ENCODE peak calls at places on chromosomes 3 and 15, in four cellular contexts. One of them, this sample, is unnamed. For H3K4me1, the result is how much of the 10 kb centered on the place peaks cover.

GRCh38 chr15:49255966-49256759 is 86.1 kb downstream of the GALK2 start:
- DNase-seq in colonic mucosa: no peak
- DNase-seq in fibroblast of lung: peak
- DNase-seq in keratinocyte: no peak
- DNase-seq in this sample: peak

GRCh38 chr3:142448424-142448823 is 587 bp upstream of the XRN1 start:
- DNase-seq in colonic mucosa: no peak
- DNase-seq in fibroblast of lung: no peak
- DNase-seq in keratinocyte: no peak
- DNase-seq in this sample: no peak

GRCh38 chr3:35932995-35933394 is 293.7 kb downstream of the ARPP21 start:
- DNase-seq in colonic mucosa: no peak
- DNase-seq in fibroblast of lung: peak
- DNase-seq in keratinocyte: no peak
- DNase-seq in this sample: peak

GRCh38 chr3:55487376-55488241 is 503 bp upstream of the WNT5A start:
- DNase-seq in colonic mucosa: peak
- DNase-seq in fibroblast of lung: peak
- DNase-seq in keratinocyte: no peak
- DNase-seq in this sample: peak

GRCh38 chr3:54079729-54080128 is 42.6 kb upstream of the CACNA2D3 start:
- DNase-seq in colonic mucosa: no peak
- DNase-seq in fibroblast of lung: no peak
- DNase-seq in keratinocyte: no peak
- DNase-seq in this sample: no peak

GRCh38 chr3:129211772-129212171 is 28.1 kb upstream of the CNBP start:
- DNase-seq in colonic mucosa: peak
- DNase-seq in fibroblast of lung: peak
- DNase-seq in keratinocyte: peak
- DNase-seq in this sample: peak

GRCh38 chr3:128970741-128971048 is 23.2 kb downstream of the CFAP92 start:
- DNase-seq in colonic mucosa: no peak
- DNase-seq in fibroblast of lung: no peak
- DNase-seq in keratinocyte: no peak
- DNase-seq in this sample: no peak

GRCh38 chr15:71683401-71684274 is 126.7 kb upstream of the NR2E3 start:
- DNase-seq in colonic mucosa: no peak
- DNase-seq in fibroblast of lung: no peak
- DNase-seq in keratinocyte: no peak
- DNase-seq in this sample: peak

GRCh38 chr3:134445631-134446030 is 40.2 kb downstream of the ANAPC13 start:
- DNase-seq in colonic mucosa: no peak
- DNase-seq in fibroblast of lung: peak
- DNase-seq in keratinocyte: no peak
- DNase-seq in this sample: peak

GRCh38 chr3:29775352-29775751 is 494.5 kb downstream of the RBMS3 start:
- DNase-seq in colonic mucosa: no peak
- DNase-seq in fibroblast of lung: no peak
- DNase-seq in keratinocyte: no peak
- DNase-seq in this sample: no peak

GRCh38 chr15:98405013-98405412 is 243.3 kb upstream of the IGF1R start:
- DNase-seq in colonic mucosa: no peak
- DNase-seq in fibroblast of lung: no peak
- DNase-seq in keratinocyte: no peak
- DNase-seq in this sample: no peak

GRCh38 chr15:49273734-49274318 is 103.8 kb downstream of the GALK2 start:
- DNase-seq in colonic mucosa: no peak
- DNase-seq in fibroblast of lung: no peak
- DNase-seq in keratinocyte: no peak
- DNase-seq in this sample: peak

GRCh38 chr3:56956906-56957305 is 103.6 kb upstream of the SPATA12 start:
- DNase-seq in colonic mucosa: no peak
- DNase-seq in fibroblast of lung: no peak
- DNase-seq in keratinocyte: no peak
- DNase-seq in this sample: no peak

GRCh38 chr3:153768559-153769469 is 352.4 kb upstream of the ARHGEF26 start:
- DNase-seq in colonic mucosa: peak
- DNase-seq in fibroblast of lung: peak
- DNase-seq in keratinocyte: peak
- DNase-seq in this sample: peak

GRCh38 chr15:61621146-61621545 is 392.0 kb upstream of the RORA start:
- DNase-seq in colonic mucosa: peak
- DNase-seq in fibroblast of lung: no peak
- DNase-seq in keratinocyte: no peak
- DNase-seq in this sample: no peak

GRCh38 chr15:50907866-50908208 is 646 bp upstream of the AP4E1 start:
- DNase-seq in colonic mucosa: peak
- DNase-seq in fibroblast of lung: no peak
- DNase-seq in keratinocyte: no peak
- DNase-seq in this sample: peak

GRCh38 chr3:110743984-110744383 is 327.6 kb upstream of the NECTIN3 start:
- DNase-seq in colonic mucosa: no peak
- DNase-seq in fibroblast of lung: no peak
- DNase-seq in keratinocyte: no peak
- DNase-seq in this sample: no peak

GRCh38 chr15:65021475-65021874 is 8.0 kb downstream of the MTFMT start:
- DNase-seq in colonic mucosa: no peak
- DNase-seq in fibroblast of lung: no peak
- DNase-seq in keratinocyte: no peak
- DNase-seq in this sample: no peak

GRCh38 chr15:95739161-95739560 is 591.3 kb upstream of the NR2F2 start:
- DNase-seq in colonic mucosa: no peak
- DNase-seq in fibroblast of lung: no peak
- DNase-seq in keratinocyte: peak
- DNase-seq in this sample: no peak

GRCh38 chr3:177827517-177828249 is 630.4 kb upstream of the TBL1XR1 start:
- DNase-seq in colonic mucosa: no peak
- DNase-seq in fibroblast of lung: peak
- DNase-seq in keratinocyte: no peak
- DNase-seq in this sample: peak

GRCh38 chr15:61528590-61528929 is 299.5 kb upstream of the RORA start:
- DNase-seq in colonic mucosa: no peak
- DNase-seq in fibroblast of lung: no peak
- DNase-seq in keratinocyte: no peak
- DNase-seq in this sample: no peak

GRCh38 chr15:101372149-101372577 is 77.1 kb upstream of the SNRPA1 start:
- DNase-seq in colonic mucosa: peak
- DNase-seq in fibroblast of lung: peak
- DNase-seq in keratinocyte: no peak
- DNase-seq in this sample: peak

GRCh38 chr15:57019496-57020160 is 101.2 kb downstream of the TCF12 start:
- DNase-seq in colonic mucosa: no peak
- DNase-seq in fibroblast of lung: no peak
- DNase-seq in keratinocyte: no peak
- DNase-seq in this sample: no peak

GRCh38 chr15:73345658-73346057 is 23.1 kb downstream of the HCN4 start:
- DNase-seq in colonic mucosa: no peak
- DNase-seq in fibroblast of lung: no peak
- DNase-seq in keratinocyte: no peak
- DNase-seq in this sample: no peak

GRCh38 chr3:15339786-15340215 is 7.4 kb upstream of the SH3BP5 start:
- DNase-seq in colonic mucosa: no peak
- DNase-seq in fibroblast of lung: peak
- DNase-seq in keratinocyte: peak
- DNase-seq in this sample: peak

GRCh38 chr15:89556413-89557262 is 18.6 kb upstream of the TICRR start:
- DNase-seq in colonic mucosa: peak
- DNase-seq in fibroblast of lung: peak
- DNase-seq in keratinocyte: peak
- DNase-seq in this sample: peak

GRCh38 chr3:188695251-188695650 is 476.5 kb upstream of the TPRG1 start:
- DNase-seq in colonic mucosa: no peak
- DNase-seq in fibroblast of lung: no peak
- DNase-seq in keratinocyte: no peak
- DNase-seq in this sample: no peak

GRCh38 chr3:55968331-55968730 is 481.2 kb upstream of the WNT5A start:
- DNase-seq in colonic mucosa: no peak
- DNase-seq in fibroblast of lung: no peak
- DNase-seq in keratinocyte: no peak
- DNase-seq in this sample: no peak

GRCh38 chr15:59892995-59893394 is 111.1 kb upstream of the FOXB1 start:
- DNase-seq in colonic mucosa: no peak
- DNase-seq in fibroblast of lung: no peak
- DNase-seq in keratinocyte: no peak
- DNase-seq in this sample: peak

GRCh38 chr3:194089357-194090177 is 46.4 kb upstream of the HES1 start:
- DNase-seq in colonic mucosa: no peak
- DNase-seq in fibroblast of lung: peak
- DNase-seq in keratinocyte: peak
- DNase-seq in this sample: peak

GRCh38 chr3:174776636-174777035 is 82.5 kb upstream of the NAALADL2 start:
- DNase-seq in colonic mucosa: no peak
- DNase-seq in fibroblast of lung: no peak
- DNase-seq in keratinocyte: no peak
- DNase-seq in this sample: no peak

GRCh38 chr3:143875566-143875965 is 27.3 kb upstream of the SLC9A9 start:
- DNase-seq in colonic mucosa: no peak
- DNase-seq in fibroblast of lung: no peak
- DNase-seq in keratinocyte: no peak
- DNase-seq in this sample: no peak

DNA sequence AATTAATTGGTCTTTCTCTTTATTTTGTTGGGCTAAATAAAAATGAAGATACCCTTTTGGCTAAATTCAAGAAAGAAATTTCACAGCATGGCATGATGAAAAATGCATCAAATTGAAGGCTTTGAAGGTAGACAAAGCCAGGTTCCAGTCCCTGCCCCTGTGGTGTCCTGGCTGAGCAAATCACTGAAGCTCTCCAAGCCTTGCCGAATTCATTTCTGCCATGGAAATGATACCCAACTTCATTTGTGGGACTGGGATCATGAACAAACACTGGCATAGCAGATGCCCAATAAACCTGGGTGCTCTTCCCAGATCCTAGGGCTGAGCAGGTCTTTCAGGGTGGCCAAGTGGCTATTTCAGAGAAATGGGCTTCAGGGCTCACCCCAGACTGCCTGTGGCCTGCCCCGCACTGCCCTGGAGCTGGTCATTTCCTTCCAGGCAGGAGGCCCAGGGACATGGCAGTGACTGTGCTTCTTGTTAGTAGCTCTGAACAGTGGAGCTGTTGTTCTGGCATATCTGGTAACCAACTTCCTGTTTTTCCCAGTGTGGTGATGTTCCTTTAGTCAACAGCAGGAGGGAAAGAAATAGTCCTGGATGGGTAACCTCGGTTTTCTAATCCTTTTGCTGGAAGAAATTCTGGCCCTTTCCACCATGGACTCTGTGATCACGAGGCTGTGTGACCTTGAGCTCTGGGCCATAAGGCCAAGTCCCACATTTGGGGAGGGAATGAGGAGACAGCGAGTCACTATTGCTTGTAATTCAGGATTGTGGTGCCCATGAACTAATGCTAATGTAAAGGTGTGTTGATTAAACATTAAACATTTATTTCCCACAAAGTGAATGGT is 47.6 kb downstream of the CTDSPL start:
- DNase-seq in colonic mucosa: no peak
- DNase-seq in fibroblast of lung: no peak
- DNase-seq in keratinocyte: no peak
- DNase-seq in this sample: no peak
- H3K4me1 ChIP-seq in colonic mucosa: under half
- H3K4me1 ChIP-seq in fibroblast of lung: under half
- H3K4me1 ChIP-seq in keratinocyte: under half
- H3K4me1 ChIP-seq in this sample: under half

DNA sequence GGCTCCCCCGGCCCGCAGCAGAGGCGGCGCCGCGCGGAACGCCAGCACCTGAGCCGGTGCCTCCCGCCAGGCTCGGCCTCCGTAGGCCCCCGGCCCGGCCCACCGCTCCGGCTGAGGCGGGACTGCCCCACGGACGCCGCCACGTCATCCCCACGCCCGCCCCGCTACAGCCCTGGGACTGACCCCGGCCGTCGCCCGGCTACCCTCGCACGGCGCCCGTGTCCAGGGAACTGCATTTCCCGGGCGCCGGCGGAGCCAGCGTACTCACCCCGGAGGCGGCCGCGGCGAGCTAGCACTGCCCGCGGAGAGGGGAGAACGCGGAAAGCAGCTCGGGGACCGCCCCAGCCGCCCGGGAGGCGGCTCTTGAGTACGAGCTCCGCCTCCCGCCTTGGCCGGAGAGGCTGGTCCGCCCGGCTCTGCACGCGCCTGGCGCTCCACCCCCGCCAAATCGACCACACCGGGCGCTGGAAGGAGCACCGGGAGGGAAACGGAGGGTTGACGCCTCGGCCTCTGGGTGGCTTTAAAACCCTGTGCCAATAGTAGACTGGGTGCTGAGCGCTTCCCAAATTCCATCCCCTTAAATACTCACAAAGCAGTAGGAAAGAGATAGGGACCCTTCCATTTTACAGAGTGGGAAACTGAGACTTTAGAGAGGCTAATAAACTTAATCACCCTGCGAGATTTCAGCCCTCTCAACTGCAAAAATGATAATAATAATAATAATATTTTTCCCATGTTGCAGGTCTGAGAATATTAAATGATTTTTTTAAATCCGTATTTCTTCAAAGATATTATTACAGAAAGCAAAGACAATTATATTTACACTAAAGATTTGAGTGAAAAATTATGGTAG is at the start of gene B4GALT4:
- DNase-seq in colonic mucosa: peak
- DNase-seq in fibroblast of lung: peak
- DNase-seq in keratinocyte: peak
- DNase-seq in this sample: peak
- H3K9ac ChIP-seq in colonic mucosa: peak
- H3K9ac ChIP-seq in fibroblast of lung: peak
- H3K9ac ChIP-seq in keratinocyte: peak
- H3K9ac ChIP-seq in this sample: peak

DNA sequence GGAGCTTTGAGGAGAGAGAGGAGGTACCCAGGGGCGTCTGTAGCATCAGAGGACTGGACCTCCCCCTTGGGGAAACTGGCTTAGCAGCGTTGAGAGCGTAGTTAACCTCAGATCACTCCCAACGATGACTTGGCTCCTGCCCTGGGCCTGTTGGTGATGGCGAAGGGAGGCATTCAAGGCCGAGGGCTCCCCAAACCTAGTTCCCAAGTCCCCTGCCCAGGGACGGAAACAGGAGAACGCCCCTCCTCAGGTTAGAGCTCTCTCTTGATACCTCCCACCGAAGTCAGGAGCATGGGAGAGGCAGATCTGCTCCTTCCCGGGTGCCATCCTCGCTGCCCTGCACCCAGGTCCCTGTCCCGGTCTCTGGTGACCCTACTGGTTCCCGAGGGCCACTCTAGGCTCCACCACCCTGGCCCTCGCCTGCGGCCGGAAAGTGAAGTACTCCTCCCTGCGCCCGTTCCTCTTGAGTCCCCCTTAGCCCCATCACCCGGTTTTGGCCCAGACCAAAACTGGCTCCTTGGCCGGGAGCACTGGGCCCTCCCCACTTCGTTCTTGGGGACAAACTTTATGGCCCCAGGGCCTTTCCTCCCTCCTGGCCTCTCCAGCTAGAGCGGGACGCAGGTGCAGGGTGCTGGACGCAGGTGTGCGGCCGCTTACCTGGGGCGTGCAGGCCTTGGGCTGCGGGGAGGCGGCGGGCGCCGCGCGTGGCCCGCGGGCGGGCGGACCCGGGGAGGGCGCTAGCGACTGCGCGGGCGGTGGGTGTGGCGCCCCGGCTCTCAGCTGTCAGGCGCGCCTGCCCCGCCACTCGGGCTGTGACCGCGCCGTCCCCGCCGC is 2.6 kb upstream of the SKOR1 start:
- DNase-seq in colonic mucosa: no peak
- DNase-seq in fibroblast of lung: no peak
- DNase-seq in keratinocyte: no peak
- DNase-seq in this sample: no peak
- H3K4me1 ChIP-seq in colonic mucosa: under half
- H3K4me1 ChIP-seq in fibroblast of lung: under half
- H3K4me1 ChIP-seq in keratinocyte: under half
- H3K4me1 ChIP-seq in this sample: under half

GRCh38 chr3:53046171-53047170 is 598 bp upstream of the SFMBT1 start:
- DNase-seq in colonic mucosa: peak
- DNase-seq in fibroblast of lung: peak
- DNase-seq in keratinocyte: no peak
- DNase-seq in this sample: peak
- H3K9ac ChIP-seq in colonic mucosa: peak
- H3K9ac ChIP-seq in fibroblast of lung: peak
- H3K9ac ChIP-seq in keratinocyte: peak
- H3K9ac ChIP-seq in this sample: peak